ENCODE peak calls at places on chromosomes 16 and 17, in ten cellular contexts. One of them, this sample, is unnamed.

GRCh38 chr17:73958453-73958852 is 245.0 kb upstream of the RPL38 start:
- DNase-seq in SK-N-MC: no peak
- DNase-seq in mesendoderm: no peak
- DNase-seq in fibroblast of lung: no peak
- DNase-seq in mammary epithelial cell: no peak
- DNase-seq in body of pancreas: no peak
- DNase-seq in A673: no peak
- DNase-seq in tibial artery: no peak
- DNase-seq in K562: no peak
- DNase-seq in neuronal stem cell: no peak
- DNase-seq in this sample: no peak

GRCh38 chr17:27499451-27500265 is 43.4 kb downstream of the KSR1 start:
- DNase-seq in SK-N-MC: no peak
- DNase-seq in mesendoderm: no peak
- DNase-seq in fibroblast of lung: no peak
- DNase-seq in mammary epithelial cell: no peak
- DNase-seq in body of pancreas: peak; percentile 64
- DNase-seq in A673: no peak
- DNase-seq in tibial artery: no peak
- DNase-seq in K562: no peak
- DNase-seq in neuronal stem cell: no peak
- DNase-seq in this sample: no peak

GRCh38 chr17:63762106-63763078 is 11.0 kb downstream of the CCDC47 start:
- DNase-seq in SK-N-MC: no peak
- DNase-seq in mesendoderm: no peak
- DNase-seq in fibroblast of lung: no peak
- DNase-seq in mammary epithelial cell: no peak
- DNase-seq in body of pancreas: no peak
- DNase-seq in A673: no peak
- DNase-seq in tibial artery: no peak
- DNase-seq in K562: no peak
- DNase-seq in neuronal stem cell: no peak
- DNase-seq in this sample: no peak

GRCh38 chr16:77469639-77470038 is 34.8 kb upstream of the ADAMTS18 start:
- DNase-seq in SK-N-MC: no peak
- DNase-seq in mesendoderm: no peak
- DNase-seq in fibroblast of lung: no peak
- DNase-seq in mammary epithelial cell: no peak
- DNase-seq in body of pancreas: no peak
- DNase-seq in A673: no peak
- DNase-seq in tibial artery: no peak
- DNase-seq in K562: no peak
- DNase-seq in neuronal stem cell: no peak
- DNase-seq in this sample: no peak

GRCh38 chr17:67582632-67583230 is 135.0 kb upstream of the NOL11 start:
- DNase-seq in SK-N-MC: no peak
- DNase-seq in mesendoderm: no peak
- DNase-seq in fibroblast of lung: peak; percentile 51
- DNase-seq in mammary epithelial cell: no peak
- DNase-seq in body of pancreas: peak; percentile 91
- DNase-seq in A673: no peak
- DNase-seq in tibial artery: no peak
- DNase-seq in K562: no peak
- DNase-seq in neuronal stem cell: no peak
- DNase-seq in this sample: no peak

GRCh38 chr17:30376621-30377452 is 1.9 kb upstream of the CPD start:
- DNase-seq in SK-N-MC: peak; percentile 75
- DNase-seq in mesendoderm: peak; percentile 28
- DNase-seq in fibroblast of lung: peak; percentile 93
- DNase-seq in mammary epithelial cell: no peak
- DNase-seq in body of pancreas: peak; percentile 39
- DNase-seq in A673: peak; percentile 96
- DNase-seq in tibial artery: no peak
- DNase-seq in K562: peak; percentile 13
- DNase-seq in neuronal stem cell: no peak
- DNase-seq in this sample: no peak

GRCh38 chr17:17935321-17936271 is 36.6 kb downstream of the TOM1L2 start:
- DNase-seq in SK-N-MC: no peak
- DNase-seq in mesendoderm: peak; percentile 86
- DNase-seq in fibroblast of lung: peak; percentile 93
- DNase-seq in mammary epithelial cell: peak; percentile 68
- DNase-seq in body of pancreas: no peak
- DNase-seq in A673: no peak
- DNase-seq in tibial artery: peak; percentile 73
- DNase-seq in K562: no peak
- DNase-seq in neuronal stem cell: no peak
- DNase-seq in this sample: peak; percentile 61

GRCh38 chr16:53545433-53545832 is 42.4 kb upstream of the AKTIP start:
- DNase-seq in SK-N-MC: no peak
- DNase-seq in mesendoderm: no peak
- DNase-seq in fibroblast of lung: no peak
- DNase-seq in mammary epithelial cell: no peak
- DNase-seq in body of pancreas: no peak
- DNase-seq in A673: no peak
- DNase-seq in tibial artery: no peak
- DNase-seq in K562: no peak
- DNase-seq in neuronal stem cell: no peak
- DNase-seq in this sample: no peak

GRCh38 chr17:67138392-67138791 is 94.0 kb downstream of the CACNG1 start:
- DNase-seq in SK-N-MC: no peak
- DNase-seq in mesendoderm: no peak
- DNase-seq in fibroblast of lung: no peak
- DNase-seq in mammary epithelial cell: no peak
- DNase-seq in body of pancreas: no peak
- DNase-seq in A673: no peak
- DNase-seq in tibial artery: no peak
- DNase-seq in K562: no peak
- DNase-seq in neuronal stem cell: no peak
- DNase-seq in this sample: no peak

GRCh38 chr17:64689106-64689505 is 27.0 kb upstream of the SMURF2 start:
- DNase-seq in SK-N-MC: no peak
- DNase-seq in mesendoderm: no peak
- DNase-seq in fibroblast of lung: no peak
- DNase-seq in mammary epithelial cell: no peak
- DNase-seq in body of pancreas: peak; percentile 30
- DNase-seq in A673: no peak
- DNase-seq in tibial artery: no peak
- DNase-seq in K562: no peak
- DNase-seq in neuronal stem cell: no peak
- DNase-seq in this sample: no peak

GRCh38 chr16:3595521-3596021 is 15.8 kb downstream of the SLX4 start:
- DNase-seq in SK-N-MC: no peak
- DNase-seq in mesendoderm: no peak
- DNase-seq in fibroblast of lung: no peak
- DNase-seq in mammary epithelial cell: no peak
- DNase-seq in body of pancreas: no peak
- DNase-seq in A673: no peak
- DNase-seq in tibial artery: no peak
- DNase-seq in K562: no peak
- DNase-seq in neuronal stem cell: no peak
- DNase-seq in this sample: peak; percentile 75

GRCh38 chr17:30336369-30337171 is 2.7 kb upstream of the TMIGD1 start:
- DNase-seq in SK-N-MC: peak; percentile 57
- DNase-seq in mesendoderm: peak; percentile 84
- DNase-seq in fibroblast of lung: peak; percentile 60
- DNase-seq in mammary epithelial cell: peak; percentile 52
- DNase-seq in body of pancreas: peak; percentile 73
- DNase-seq in A673: peak; percentile 73
- DNase-seq in tibial artery: no peak
- DNase-seq in K562: peak; percentile 61
- DNase-seq in neuronal stem cell: peak; percentile 29
- DNase-seq in this sample: no peak

GRCh38 chr17:731943-732787 is at the start of gene TLCD3A:
- DNase-seq in SK-N-MC: no peak
- DNase-seq in mesendoderm: peak; percentile 54
- DNase-seq in fibroblast of lung: peak; percentile 66
- DNase-seq in mammary epithelial cell: peak; percentile 75
- DNase-seq in body of pancreas: peak; percentile 87
- DNase-seq in A673: peak; percentile 74
- DNase-seq in tibial artery: peak; percentile 61
- DNase-seq in K562: peak; percentile 85
- DNase-seq in neuronal stem cell: no peak
- DNase-seq in this sample: peak; percentile 78

GRCh38 chr16:23145186-23145585 is 4.1 kb downstream of the USP31 start:
- DNase-seq in SK-N-MC: peak; percentile 76
- DNase-seq in mesendoderm: peak; percentile 52
- DNase-seq in fibroblast of lung: no peak
- DNase-seq in mammary epithelial cell: peak; percentile 92
- DNase-seq in body of pancreas: no peak
- DNase-seq in A673: peak; percentile 87
- DNase-seq in tibial artery: no peak
- DNase-seq in K562: no peak
- DNase-seq in neuronal stem cell: no peak
- DNase-seq in this sample: no peak

GRCh38 chr17:7888184-7888920 is at the start of gene CHD3:
- DNase-seq in SK-N-MC: no peak
- DNase-seq in mesendoderm: peak; percentile 56
- DNase-seq in fibroblast of lung: peak; percentile 38
- DNase-seq in mammary epithelial cell: peak; percentile 71
- DNase-seq in body of pancreas: peak; percentile 58
- DNase-seq in A673: peak; percentile 10
- DNase-seq in tibial artery: no peak
- DNase-seq in K562: no peak
- DNase-seq in neuronal stem cell: no peak
- DNase-seq in this sample: no peak

GRCh38 chr16:63876096-63876495 is 1245.8 kb downstream of the CDH11 start:
- DNase-seq in SK-N-MC: no peak
- DNase-seq in mesendoderm: no peak
- DNase-seq in fibroblast of lung: peak; percentile 0
- DNase-seq in mammary epithelial cell: no peak
- DNase-seq in body of pancreas: no peak
- DNase-seq in A673: no peak
- DNase-seq in tibial artery: no peak
- DNase-seq in K562: no peak
- DNase-seq in neuronal stem cell: no peak
- DNase-seq in this sample: no peak

GRCh38 chr17:80981062-80981902 is 10.4 kb upstream of the CHMP6 start:
- DNase-seq in SK-N-MC: no peak
- DNase-seq in mesendoderm: peak; percentile 35
- DNase-seq in fibroblast of lung: no peak
- DNase-seq in mammary epithelial cell: no peak
- DNase-seq in body of pancreas: no peak
- DNase-seq in A673: no peak
- DNase-seq in tibial artery: no peak
- DNase-seq in K562: peak; percentile 80
- DNase-seq in neuronal stem cell: peak; percentile 65
- DNase-seq in this sample: no peak
- H3K36me3 ChIP-seq in SK-N-MC: no peaks in the 10 kb centered on the region
- H3K36me3 ChIP-seq in mesendoderm: no peaks in the 10 kb centered on the region
- H3K36me3 ChIP-seq in fibroblast of lung: no peaks in the 10 kb centered on the region
- H3K36me3 ChIP-seq in mammary epithelial cell: no peaks in the 10 kb centered on the region
- H3K36me3 ChIP-seq in body of pancreas: no peaks in the 10 kb centered on the region
- H3K36me3 ChIP-seq in A673: no peaks in the 10 kb centered on the region
- H3K36me3 ChIP-seq in tibial artery: no peaks in the 10 kb centered on the region
- H3K36me3 ChIP-seq in K562: no peaks in the 10 kb centered on the region
- H3K36me3 ChIP-seq in neuronal stem cell: no peaks in the 10 kb centered on the region
- H3K36me3 ChIP-seq in this sample: no peaks in the 10 kb centered on the region

DNA sequence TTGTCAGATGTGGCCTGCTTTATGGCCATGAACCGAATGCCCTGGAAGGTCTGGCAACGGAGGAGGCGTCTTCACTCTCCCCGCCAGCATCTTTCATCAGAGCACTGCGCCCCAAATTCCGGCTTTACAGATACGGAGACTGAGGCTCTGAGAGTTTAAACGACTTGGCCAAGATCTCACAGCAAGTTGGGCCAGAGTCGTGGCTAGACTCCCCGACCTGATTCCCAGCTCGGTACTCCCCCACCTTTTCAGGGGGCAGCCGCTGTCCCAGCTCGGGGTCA is 1.7 kb downstream of the NGFR start:
- DNase-seq in SK-N-MC: no peak
- DNase-seq in mesendoderm: no peak
- DNase-seq in fibroblast of lung: no peak
- DNase-seq in mammary epithelial cell: no peak
- DNase-seq in body of pancreas: no peak
- DNase-seq in A673: no peak
- DNase-seq in tibial artery: no peak
- DNase-seq in K562: no peak
- DNase-seq in neuronal stem cell: no peak
- DNase-seq in this sample: no peak
- H3K4me3 ChIP-seq in SK-N-MC: peak overlapping the region; percentile 94
- H3K4me3 ChIP-seq in mesendoderm: peak overlapping the region; percentile 15
- H3K4me3 ChIP-seq in fibroblast of lung: no peak overlapping the region
- H3K4me3 ChIP-seq in mammary epithelial cell: peak overlapping the region; percentile 79
- H3K4me3 ChIP-seq in body of pancreas: no peak overlapping the region
- H3K4me3 ChIP-seq in A673: peak overlapping the region; percentile 84
- H3K4me3 ChIP-seq in tibial artery: peak overlapping the region; percentile 49
- H3K4me3 ChIP-seq in K562: no peak overlapping the region
- H3K4me3 ChIP-seq in neuronal stem cell: peak overlapping the region; percentile 92
- H3K4me3 ChIP-seq in this sample: no peak overlapping the region

DNA sequence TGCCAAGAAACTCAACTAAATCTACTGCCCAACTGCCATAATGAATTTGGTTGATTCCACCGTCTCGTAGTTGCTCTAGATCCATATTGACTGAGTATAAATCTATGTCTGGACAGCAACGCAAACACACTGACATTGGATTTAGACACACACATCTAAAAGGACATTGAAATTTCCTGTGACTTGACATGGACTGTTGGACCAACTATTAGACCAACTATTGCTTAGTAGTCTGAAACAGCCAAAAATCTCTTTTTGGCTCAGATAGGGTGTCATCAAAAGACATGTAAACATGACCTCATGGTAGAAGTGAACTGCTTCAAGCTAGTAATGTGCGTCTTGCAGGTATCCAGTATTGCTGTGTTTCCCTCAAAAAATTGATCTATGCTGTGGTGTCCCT is 31.3 kb downstream of the KIAA0513 start:
- DNase-seq in SK-N-MC: no peak
- DNase-seq in mesendoderm: no peak
- DNase-seq in fibroblast of lung: no peak
- DNase-seq in mammary epithelial cell: no peak
- DNase-seq in body of pancreas: no peak
- DNase-seq in A673: no peak
- DNase-seq in tibial artery: no peak
- DNase-seq in K562: no peak
- DNase-seq in neuronal stem cell: no peak
- DNase-seq in this sample: no peak
- H3K36me3 ChIP-seq in SK-N-MC: no peaks in the 10 kb centered on the region
- H3K36me3 ChIP-seq in mesendoderm: no peaks in the 10 kb centered on the region
- H3K36me3 ChIP-seq in fibroblast of lung: no peaks in the 10 kb centered on the region
- H3K36me3 ChIP-seq in mammary epithelial cell: no peaks in the 10 kb centered on the region
- H3K36me3 ChIP-seq in body of pancreas: no peaks in the 10 kb centered on the region
- H3K36me3 ChIP-seq in A673: no peaks in the 10 kb centered on the region
- H3K36me3 ChIP-seq in tibial artery: no peaks in the 10 kb centered on the region
- H3K36me3 ChIP-seq in K562: peaks cover 13% of the 10 kb centered on the region
- H3K36me3 ChIP-seq in neuronal stem cell: no peaks in the 10 kb centered on the region
- H3K36me3 ChIP-seq in this sample: no peaks in the 10 kb centered on the region

DNA sequence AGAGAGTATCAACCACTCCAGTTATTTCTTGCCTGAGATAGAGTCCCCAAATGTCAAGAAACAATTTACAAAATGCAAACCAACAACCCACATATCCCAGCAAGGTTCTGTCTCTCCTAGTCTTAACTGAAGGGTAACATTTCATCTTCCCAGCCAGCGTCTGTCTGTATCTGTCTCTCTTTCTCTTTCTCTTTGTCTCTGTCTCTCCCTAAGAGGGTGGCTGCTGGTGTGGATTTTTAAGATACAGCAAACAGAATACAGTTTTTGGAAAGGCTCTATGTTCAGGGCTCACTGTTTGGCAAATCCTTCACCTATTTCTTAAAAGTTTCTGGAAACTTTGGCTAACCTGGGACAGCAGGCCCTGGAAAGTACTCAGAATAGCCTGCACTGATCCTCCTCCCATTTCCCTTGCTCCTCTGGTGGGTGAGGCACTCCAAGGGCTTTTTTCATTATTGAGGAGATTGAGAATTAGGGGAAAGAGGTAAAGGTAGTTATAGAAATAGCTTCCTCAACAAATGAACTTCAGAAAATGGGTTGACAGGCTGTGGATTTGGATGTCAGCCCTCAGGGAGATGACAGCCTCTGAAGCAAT is 6.2 kb downstream of the HOXB4 start:
- DNase-seq in SK-N-MC: no peak
- DNase-seq in mesendoderm: no peak
- DNase-seq in fibroblast of lung: no peak
- DNase-seq in mammary epithelial cell: peak; percentile 50
- DNase-seq in body of pancreas: no peak
- DNase-seq in A673: no peak
- DNase-seq in tibial artery: no peak
- DNase-seq in K562: no peak
- DNase-seq in neuronal stem cell: no peak
- DNase-seq in this sample: no peak
- H3K4me3 ChIP-seq in SK-N-MC: no peak overlapping the region
- H3K4me3 ChIP-seq in mesendoderm: no peak overlapping the region
- H3K4me3 ChIP-seq in fibroblast of lung: peak overlapping the region; percentile 44
- H3K4me3 ChIP-seq in mammary epithelial cell: no peak overlapping the region
- H3K4me3 ChIP-seq in body of pancreas: no peak overlapping the region
- H3K4me3 ChIP-seq in A673: no peak overlapping the region
- H3K4me3 ChIP-seq in tibial artery: no peak overlapping the region
- H3K4me3 ChIP-seq in K562: peak overlapping the region; percentile 14
- H3K4me3 ChIP-seq in neuronal stem cell: no peak overlapping the region
- H3K4me3 ChIP-seq in this sample: no peak overlapping the region